ENCODE peak calls at places on chromosomes 13 and 19, in four cellular contexts. One of them, this sample, is unnamed. For H3K4me1 and H3K9me3, the result is how much of the 10 kb centered on the place peaks cover.

GRCh38 chr19:18396471-18397241 is 766 bp downstream of the LRRC25 start:
- DNase-seq in tibial nerve: no peak
- DNase-seq in right lobe of liver: peak
- DNase-seq in psoas muscle: peak
- DNase-seq in this sample: no peak

GRCh38 chr13:57264965-57265364 is 98.0 kb downstream of the PRR20E start:
- DNase-seq in tibial nerve: no peak
- DNase-seq in right lobe of liver: no peak
- DNase-seq in psoas muscle: no peak
- DNase-seq in this sample: no peak

GRCh38 chr13:44561352-44561751 is 14.8 kb downstream of the TSC22D1 start:
- DNase-seq in tibial nerve: no peak
- DNase-seq in right lobe of liver: no peak
- DNase-seq in psoas muscle: no peak
- DNase-seq in this sample: no peak

GRCh38 chr13:45143346-45143751 is 23.0 kb downstream of the GTF2F2 start:
- DNase-seq in tibial nerve: no peak
- DNase-seq in right lobe of liver: no peak
- DNase-seq in psoas muscle: no peak
- DNase-seq in this sample: no peak

GRCh38 chr19:31279436-31279765 is 69.8 kb downstream of the TSHZ3 start:
- DNase-seq in tibial nerve: no peak
- DNase-seq in right lobe of liver: no peak
- DNase-seq in psoas muscle: no peak
- DNase-seq in this sample: no peak

GRCh38 chr13:114319441-114319871 is 5.2 kb downstream of the CHAMP1 start:
- DNase-seq in tibial nerve: no peak
- DNase-seq in right lobe of liver: no peak
- DNase-seq in psoas muscle: no peak
- DNase-seq in this sample: no peak

GRCh38 chr19:4730740-4731171 is 7.1 kb upstream of the DPP9 start:
- DNase-seq in tibial nerve: no peak
- DNase-seq in right lobe of liver: no peak
- DNase-seq in psoas muscle: no peak
- DNase-seq in this sample: no peak

GRCh38 chr19:1214299-1214861 is 8.8 kb downstream of the STK11 start:
- DNase-seq in tibial nerve: no peak
- DNase-seq in right lobe of liver: no peak
- DNase-seq in psoas muscle: no peak
- DNase-seq in this sample: no peak

GRCh38 chr19:2380567-2380966 is 20.5 kb downstream of the TMPRSS9 start:
- DNase-seq in tibial nerve: no peak
- DNase-seq in right lobe of liver: no peak
- DNase-seq in psoas muscle: no peak
- DNase-seq in this sample: no peak

GRCh38 chr13:28620011-28620830 is 38.7 kb upstream of the POMP start:
- DNase-seq in tibial nerve: no peak
- DNase-seq in right lobe of liver: no peak
- DNase-seq in psoas muscle: no peak
- DNase-seq in this sample: no peak

GRCh38 chr19:9848060-9848459 is 12.9 kb downstream of the PIN1 start:
- DNase-seq in tibial nerve: no peak
- DNase-seq in right lobe of liver: no peak
- DNase-seq in psoas muscle: no peak
- DNase-seq in this sample: peak

GRCh38 chr13:101474419-101474957 is 22.0 kb downstream of the ITGBL1 start:
- DNase-seq in tibial nerve: no peak
- DNase-seq in right lobe of liver: no peak
- DNase-seq in psoas muscle: no peak
- DNase-seq in this sample: no peak

GRCh38 chr19:15623711-15624318 is 8.8 kb downstream of the CYP4F8 start:
- DNase-seq in tibial nerve: no peak
- DNase-seq in right lobe of liver: no peak
- DNase-seq in psoas muscle: no peak
- DNase-seq in this sample: no peak

DNA sequence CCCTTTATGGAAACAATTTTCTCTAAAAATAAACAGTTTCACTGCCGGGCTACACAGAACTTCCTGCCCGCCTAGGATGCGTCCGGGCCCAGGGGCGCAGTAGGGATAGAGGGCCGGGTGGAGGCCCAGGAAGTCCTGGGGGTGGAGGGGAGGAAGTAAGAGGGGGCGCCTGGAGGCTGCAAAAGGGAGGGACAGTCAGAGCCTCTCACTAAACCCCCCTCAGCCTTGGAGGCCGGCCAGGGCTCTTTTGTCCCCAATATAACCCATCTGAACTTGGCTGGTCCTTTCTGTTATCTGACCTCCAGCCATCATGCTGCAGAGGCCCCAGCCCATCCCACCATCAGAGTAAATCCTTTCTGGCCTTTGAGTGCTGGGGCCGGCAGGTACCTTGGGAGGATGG is 2.2 kb downstream of the KANK2 start:
- DNase-seq in tibial nerve: no peak
- DNase-seq in right lobe of liver: no peak
- DNase-seq in psoas muscle: peak
- DNase-seq in this sample: no peak
- H3K4me1 ChIP-seq in tibial nerve: under half
- H3K4me1 ChIP-seq in right lobe of liver: under half
- H3K4me1 ChIP-seq in psoas muscle: under half
- H3K4me1 ChIP-seq in this sample: under half

GRCh38 chr19:50548191-50549058 is 19.8 kb downstream of the LRRC4B start:
- DNase-seq in tibial nerve: no peak
- DNase-seq in right lobe of liver: no peak
- DNase-seq in psoas muscle: no peak
- DNase-seq in this sample: no peak
- H3K9me3 ChIP-seq in tibial nerve: under half
- H3K9me3 ChIP-seq in right lobe of liver: under half
- H3K9me3 ChIP-seq in psoas muscle: under half
- H3K9me3 ChIP-seq in this sample: under half

DNA sequence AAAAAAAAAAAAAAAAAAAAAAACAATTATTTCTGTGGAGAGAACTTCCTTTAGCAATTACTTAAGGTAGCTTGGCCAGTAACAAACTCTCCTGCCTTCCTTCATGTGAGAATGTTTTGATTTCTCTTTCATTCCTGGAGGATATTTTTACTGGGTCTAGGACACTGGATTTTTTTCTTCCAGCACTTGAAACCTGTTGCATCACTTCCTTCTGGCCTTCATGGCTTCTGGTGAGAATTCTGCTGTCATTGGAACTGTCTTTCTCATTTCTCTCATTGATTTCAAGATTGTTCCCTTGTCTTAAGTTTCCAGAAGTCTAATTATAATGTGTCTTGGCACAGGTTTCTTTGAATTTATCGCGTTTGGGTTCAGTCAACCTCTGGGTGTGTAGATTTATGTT is 19.3 kb upstream of the RAB20 start:
- DNase-seq in tibial nerve: no peak
- DNase-seq in right lobe of liver: no peak
- DNase-seq in psoas muscle: no peak
- DNase-seq in this sample: no peak
- H3K4me1 ChIP-seq in tibial nerve: under half
- H3K4me1 ChIP-seq in right lobe of liver: under half
- H3K4me1 ChIP-seq in psoas muscle: under half
- H3K4me1 ChIP-seq in this sample: under half

DNA sequence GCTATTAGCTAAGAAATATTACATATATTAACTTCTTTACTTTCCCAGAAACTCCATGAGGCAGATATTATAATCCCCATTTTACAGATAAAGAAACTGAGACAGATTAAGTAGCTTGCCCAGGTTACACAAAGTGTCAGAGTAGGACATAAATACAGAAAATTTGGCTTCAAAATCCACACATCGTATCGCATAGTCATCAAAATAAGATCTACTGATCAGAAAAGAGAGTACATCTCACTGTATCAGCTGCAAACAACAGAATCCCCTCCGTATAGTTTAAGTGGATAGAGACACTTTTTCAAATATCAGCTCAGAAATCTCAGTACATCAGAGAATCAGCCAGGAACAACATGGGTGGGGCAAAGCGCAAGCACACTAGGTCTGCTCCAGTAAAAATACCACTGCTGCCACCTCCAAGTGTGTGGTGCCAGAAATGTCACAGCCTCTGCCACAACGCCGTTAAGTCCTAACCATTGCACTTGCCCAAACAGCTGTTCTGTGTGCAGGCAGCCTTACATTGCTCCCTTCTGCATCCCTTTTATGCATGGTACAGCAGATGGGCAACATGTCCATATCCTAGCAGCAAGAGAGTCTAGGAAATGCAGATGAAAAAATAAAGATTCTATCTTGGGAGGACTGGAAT is 204.8 kb downstream of the KLF12 start:
- DNase-seq in tibial nerve: no peak
- DNase-seq in right lobe of liver: no peak
- DNase-seq in psoas muscle: no peak
- DNase-seq in this sample: no peak
- H3K9me3 ChIP-seq in tibial nerve: under half
- H3K9me3 ChIP-seq in right lobe of liver: under half
- H3K9me3 ChIP-seq in psoas muscle: under half
- H3K9me3 ChIP-seq in this sample: under half

GRCh38 chr13:50081899-50082425 is 66.7 kb downstream of the KCNRG start:
- DNase-seq in tibial nerve: peak
- DNase-seq in right lobe of liver: peak
- DNase-seq in psoas muscle: peak
- DNase-seq in this sample: peak

GRCh38 chr13:50080856-50081105 is 65.5 kb downstream of the KCNRG start:
- DNase-seq in tibial nerve: no peak
- DNase-seq in right lobe of liver: no peak
- DNase-seq in psoas muscle: no peak
- DNase-seq in this sample: no peak

GRCh38 chr13:50081106-50081898 is 66.1 kb downstream of the KCNRG start:
- DNase-seq in tibial nerve: no peak
- DNase-seq in right lobe of liver: peak
- DNase-seq in psoas muscle: peak
- DNase-seq in this sample: peak

GRCh38 chr13:50082426-50083283 is 67.4 kb downstream of the KCNRG start:
- DNase-seq in tibial nerve: peak
- DNase-seq in right lobe of liver: peak
- DNase-seq in psoas muscle: peak
- DNase-seq in this sample: peak

DNA sequence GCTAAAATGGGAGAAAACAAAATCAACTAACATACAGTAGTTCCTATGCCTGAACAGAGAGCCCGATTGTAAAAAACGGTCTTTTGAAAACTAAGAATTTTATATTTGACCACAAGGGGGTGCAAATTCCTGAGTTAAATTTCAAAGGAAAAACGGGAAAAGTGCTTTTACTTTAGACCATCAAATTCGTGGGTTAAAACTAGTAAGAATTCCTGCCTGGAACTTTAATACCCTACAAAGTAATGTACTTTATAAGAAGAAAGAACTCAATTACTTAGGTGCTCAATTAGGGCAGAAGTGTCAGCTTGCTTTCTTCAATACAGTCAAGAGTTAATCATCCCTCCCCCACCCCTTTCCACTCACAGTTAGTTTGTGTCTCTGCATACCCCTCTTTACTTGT is 69.8 kb downstream of the KCNRG start:
- DNase-seq in tibial nerve: no peak
- DNase-seq in right lobe of liver: no peak
- DNase-seq in psoas muscle: no peak
- DNase-seq in this sample: no peak
- H3K4me1 ChIP-seq in tibial nerve: under half
- H3K4me1 ChIP-seq in right lobe of liver: under half
- H3K4me1 ChIP-seq in psoas muscle: under half
- H3K4me1 ChIP-seq in this sample: under half

DNA sequence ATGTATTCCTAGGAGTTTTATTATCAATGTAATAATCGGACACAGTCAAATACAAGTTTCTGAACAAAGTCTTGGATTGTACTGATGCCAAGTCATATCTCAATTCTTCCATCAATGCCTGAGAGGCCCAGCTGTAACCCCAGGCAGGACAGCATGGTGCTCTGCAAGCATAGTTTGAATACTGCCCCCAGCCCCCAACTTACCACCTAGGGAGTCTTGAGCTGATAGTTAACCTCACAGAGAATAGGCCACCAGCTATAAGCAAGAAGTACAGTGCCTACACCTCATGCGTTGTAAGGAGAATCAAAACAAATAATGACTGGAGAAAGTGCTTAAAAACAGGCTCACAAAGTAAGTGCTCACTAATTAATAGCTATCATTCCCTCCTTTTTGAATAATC is 2.7 kb downstream of the PROSER1 start:
- DNase-seq in tibial nerve: no peak
- DNase-seq in right lobe of liver: no peak
- DNase-seq in psoas muscle: no peak
- DNase-seq in this sample: no peak
- H3K9me3 ChIP-seq in tibial nerve: under half
- H3K9me3 ChIP-seq in right lobe of liver: under half
- H3K9me3 ChIP-seq in psoas muscle: under half
- H3K9me3 ChIP-seq in this sample: under half

DNA sequence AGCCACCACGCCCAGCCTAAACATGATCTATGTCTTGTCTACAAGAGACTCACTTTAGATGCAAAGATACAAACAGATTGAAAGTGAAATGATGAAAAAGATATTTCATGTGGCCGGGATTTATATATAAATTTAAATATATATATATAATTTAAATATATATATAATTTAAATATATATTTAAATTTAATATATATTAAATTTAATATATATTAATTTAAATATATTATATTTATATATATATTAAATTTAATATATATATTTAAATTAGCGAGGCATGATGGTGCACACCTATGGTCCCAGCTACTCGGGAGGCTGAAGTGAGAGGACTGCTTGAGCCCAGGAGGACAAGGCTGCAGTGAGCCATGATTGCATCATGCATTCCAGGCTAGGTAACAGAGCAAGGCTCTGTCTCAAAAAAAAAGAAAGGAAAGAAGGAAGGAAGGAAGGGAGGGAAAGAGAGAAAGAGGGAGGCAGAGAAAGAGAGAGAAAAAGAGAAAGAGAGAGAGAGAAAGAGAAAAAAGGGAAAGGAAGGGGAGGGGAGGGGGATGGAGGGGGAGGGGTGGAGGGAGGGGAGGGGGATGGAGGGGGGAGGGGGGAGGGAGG is 7.0 kb upstream of the EVI5L start:
- DNase-seq in tibial nerve: no peak
- DNase-seq in right lobe of liver: no peak
- DNase-seq in psoas muscle: no peak
- DNase-seq in this sample: no peak
- H3K4me1 ChIP-seq in tibial nerve: under half
- H3K4me1 ChIP-seq in right lobe of liver: under half
- H3K4me1 ChIP-seq in psoas muscle: under half
- H3K4me1 ChIP-seq in this sample: under half

GRCh38 chr19:58129284-58129683 is 21.3 kb downstream of the ZNF329 start:
- DNase-seq in tibial nerve: no peak
- DNase-seq in right lobe of liver: no peak
- DNase-seq in psoas muscle: no peak
- DNase-seq in this sample: no peak

DNA sequence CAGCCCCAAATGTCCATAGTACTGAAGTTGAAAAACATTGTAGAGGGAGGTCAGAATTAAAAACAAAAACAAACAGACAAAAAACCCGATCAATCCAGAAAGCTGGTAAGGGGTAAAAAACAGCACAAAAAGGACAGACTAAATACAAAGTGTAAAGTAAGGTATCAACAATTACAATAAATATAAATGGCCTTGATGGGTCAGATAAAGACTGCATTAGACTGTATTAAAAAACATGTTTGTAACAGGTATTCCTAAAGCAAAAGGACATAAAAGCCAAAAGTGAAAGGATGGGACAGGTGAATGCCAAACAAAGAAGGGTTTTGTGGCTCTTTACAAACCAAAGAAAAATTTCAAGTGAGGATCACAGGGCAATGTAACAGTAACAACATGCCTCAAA is 16.3 kb downstream of the ZNF329 start:
- DNase-seq in tibial nerve: no peak
- DNase-seq in right lobe of liver: no peak
- DNase-seq in psoas muscle: no peak
- DNase-seq in this sample: no peak
- H3K9me3 ChIP-seq in tibial nerve: under half
- H3K9me3 ChIP-seq in right lobe of liver: under half
- H3K9me3 ChIP-seq in psoas muscle: half or more
- H3K9me3 ChIP-seq in this sample: half or more